ENCODE peak calls at places on chromosomes 13 and 19, in ten cellular contexts. T, W, H, Q, Z, O, M, F, C and U are unnamed samples.

GRCh38 chr13:99911965-99912566 is 59.5 kb downstream of the ZIC5 start:
- DNase-seq in O (peak; percentile 84), F (no peak), H (peak; percentile 61), C (no peak), M (no peak), T (no peak), W (no peak), Z (no peak), Q (no peak), U (no peak)

GRCh38 chr19:52296400-52296772 is 583 bp upstream of the ZNF480 start:
- DNase-seq in W (no peak), F (no peak), Z (no peak), H (no peak), M (no peak), Q (no peak), C (no peak), T (no peak), O (no peak), U (no peak)

GRCh38 chr13:60112771-60113170 is 51.0 kb downstream of the DIAPH3 start:
- DNase-seq in W (no peak), T (no peak), Z (peak; percentile 61), Q (no peak), F (no peak), H (no peak), O (no peak), M (no peak), C (peak; percentile 76), U (no peak)

GRCh38 chr13:102599451-102600012 is 2.7 kb downstream of the TPP2 start:
- DNase-seq in T (no peak), O (no peak), H (no peak), C (no peak), Q (no peak), M (no peak), F (no peak), Z (no peak), W (no peak), U (no peak)

GRCh38 chr19:41701401-41702075 is 6.9 kb upstream of the CEACAM5 start:
- DNase-seq in H (no peak), C (no peak), Q (peak; percentile 63), M (no peak), T (no peak), F (peak; percentile 58), O (peak; percentile 54), Z (no peak), W (no peak), U (no peak)

GRCh38 chr19:17719730-17720486 is 628 bp downstream of the MAP1S start:
- DNase-seq in C (no peak), Z (no peak), T (peak; percentile 14), Q (peak; percentile 44), M (no peak), O (no peak), W (no peak), F (peak; percentile 48), H (peak; percentile 51), U (no peak)

GRCh38 chr19:40521276-40521675 is 54.5 kb downstream of the SPTBN4 start:
- DNase-seq in Q (no peak), H (no peak), W (no peak), O (no peak), C (peak; percentile 48), F (no peak), T (no peak), M (no peak), Z (peak; percentile 43), U (no peak)

GRCh38 chr19:861756-862528 is 2.5 kb downstream of the CFD start:
- DNase-seq in M (no peak), H (no peak), T (peak; percentile 38), Z (peak; percentile 33), Q (no peak), O (peak; percentile 8), W (no peak), F (peak; percentile 76), C (peak; percentile 32), U (no peak)

GRCh38 chr19:16417660-16418596 is 53.8 kb downstream of the EPS15L1 start:
- DNase-seq in C (peak; percentile 56), O (no peak), Q (peak; percentile 55), Z (peak; percentile 63), F (peak; percentile 74), W (no peak), T (peak; percentile 47), M (no peak), H (peak; percentile 38), U (peak; percentile 11)

GRCh38 chr13:98746968-98747367 is 5.5 kb downstream of the SLC15A1 start:
- DNase-seq in Q (peak; percentile 4), O (no peak), Z (peak; percentile 21), C (peak; percentile 55), W (no peak), M (no peak), H (no peak), T (no peak), F (no peak), U (no peak)

GRCh38 chr13:20403826-20404225 is 121.8 kb downstream of the CRYL1 start:
- DNase-seq in F (no peak), Q (no peak), Z (no peak), T (no peak), H (no peak), O (no peak), C (no peak), M (no peak), W (no peak), U (no peak)

GRCh38 chr13:46717275-46717674 is 79.7 kb downstream of the ESD start:
- DNase-seq in F (no peak), Q (no peak), T (no peak), Z (no peak), C (no peak), H (no peak), W (no peak), M (no peak), O (no peak), U (no peak)

GRCh38 chr19:42267644-42268141 is 1.4 kb upstream of the CIC start:
- DNase-seq in H (no peak), C (peak; percentile 34), W (no peak), O (no peak), Q (no peak), F (no peak), T (no peak), Z (peak; percentile 52), M (no peak), U (no peak)

GRCh38 chr19:18611327-18612050 is 1.2 kb upstream of the TMEM59L start:
- DNase-seq in Z (no peak), F (no peak), M (no peak), C (no peak), T (no peak), Q (no peak), W (no peak), H (no peak), O (no peak), U (no peak)

GRCh38 chr19:17394891-17395415 is 957 bp upstream of the CCDC194 start:
- DNase-seq in W (peak; percentile 11), Q (peak; percentile 44), H (no peak), M (no peak), F (peak; percentile 78), O (no peak), C (peak; percentile 79), T (peak; percentile 51), Z (peak; percentile 73), U (no peak)

GRCh38 chr13:113897161-113897560 is 33.3 kb upstream of the GAS6 start:
- DNase-seq in M (no peak), H (no peak), T (no peak), W (no peak), F (no peak), O (no peak), C (peak; percentile 98), Q (no peak), Z (peak; percentile 98), U (no peak)

GRCh38 chr19:6947745-6948144 is 60.4 kb downstream of the ADGRE1 start:
- DNase-seq in T (peak; percentile 6), W (no peak), M (no peak), C (peak; percentile 86), Q (peak; percentile 60), O (no peak), H (no peak), Z (peak; percentile 1), F (no peak), U (no peak)

GRCh38 chr19:16542894-16543498 is 759 bp upstream of the CHERP start:
- DNase-seq in W (no peak), Q (no peak), C (peak; percentile 29), O (no peak), F (no peak), H (no peak), M (no peak), T (no peak), Z (peak; percentile 4), U (no peak)

GRCh38 chr19:50669319-50670101 is 20.3 kb downstream of the C19orf81 start:
- DNase-seq in Z (peak; percentile 44), F (peak; percentile 16), O (peak; percentile 16), H (no peak), Q (peak; percentile 45), C (peak; percentile 35), M (no peak), T (peak; percentile 6), W (no peak), U (no peak)

GRCh38 chr19:2385053-2385721 is 25.1 kb downstream of the TMPRSS9 start:
- DNase-seq in W (peak; percentile 10), C (peak; percentile 85), Q (peak; percentile 46), F (peak; percentile 49), H (peak; percentile 74), T (no peak), Z (peak; percentile 83), M (no peak), O (peak; percentile 17), U (no peak)

GRCh38 chr13:32446220-32446619 is 18.3 kb upstream of the N4BP2L1 start:
- DNase-seq in H (no peak), Q (no peak), C (no peak), M (no peak), T (no peak), F (no peak), Z (no peak), O (no peak), W (no peak), U (no peak)

GRCh38 chr19:17468302-17469091 is 1.8 kb upstream of the SLC27A1 start:
- DNase-seq in F (peak; percentile 45), Q (no peak), O (no peak), H (no peak), Z (peak; percentile 50), M (peak; percentile 79), C (no peak), T (no peak), W (no peak), U (peak; percentile 70)

GRCh38 chr19:3048190-3048533 is 14.1 kb downstream of the TLE5 start:
- DNase-seq in Q (no peak), M (no peak), F (no peak), H (no peak), C (no peak), W (no peak), O (no peak), T (no peak), Z (no peak), U (no peak)